ENCODE peak calls at places on chromosome 21, in six cellular contexts. D is CD4-positive, CD25-positive, alpha-beta regulatory T cell; Z is activated naive CD8-positive, alpha-beta T cell treated with anti-CD3 and anti-CD28 coated beads for 36 hours; T is Kasumi-1; J is dorsolateral prefrontal cortex; V is activated T-cell treated with anti-CD3 and anti-CD28 coated beads, Interleukin-2, amount 50 U/mL, for 72 hours. Q is an unnamed sample.
A peak's percentile ranks its signal among the peaks of the same experiment; 100 is the strongest.

GRCh38 chr21:45592208-45592619 is 50.0 kb upstream of the SLC19A1 start:
- DNase-seq in D (peak; percentile 86), Z (peak; percentile 77), T (no peak), J (peak; percentile 3), V (peak; percentile 83), Q (no peak)

GRCh38 chr21:41388259-41388658 is 26.4 kb downstream of the MX2 start:
- DNase-seq in D (no peak), Z (no peak), T (no peak), J (no peak), V (no peak), Q (no peak)

GRCh38 chr21:34771512-34772028 is 102.8 kb downstream of the CLIC6 start:
- DNase-seq in D (no peak), Z (no peak), T (no peak), J (no peak), V (no peak), Q (peak; percentile 58)

GRCh38 chr21:16422702-16423101 is 692.9 kb downstream of the USP25 start:
- DNase-seq in D (no peak), Z (no peak), T (no peak), J (no peak), V (no peak), Q (no peak)

GRCh38 chr21:40707271-40707670 is 139.7 kb downstream of the DSCAM start:
- DNase-seq in D (no peak), Z (no peak), T (no peak), J (no peak), V (no peak), Q (no peak)

GRCh38 chr21:44416193-44416592 is 39.1 kb upstream of the LRRC3 start:
- DNase-seq in D (no peak), Z (no peak), T (no peak), J (peak; percentile 14), V (no peak), Q (no peak)

GRCh38 chr21:43209575-43210453 is 41.0 kb downstream of the CRYAA start:
- DNase-seq in D (no peak), Z (no peak), T (no peak), J (no peak), V (no peak), Q (no peak)

GRCh38 chr21:46355161-46356004 is 31.4 kb downstream of the PCNT start:
- DNase-seq in D (no peak), Z (peak; percentile 40), T (no peak), J (no peak), V (no peak), Q (no peak)

GRCh38 chr21:45579383-45580180 is 37.3 kb upstream of the SLC19A1 start:
- DNase-seq in D (no peak), Z (no peak), T (no peak), J (peak; percentile 23), V (no peak), Q (no peak)

GRCh38 chr21:26769613-26770188 is 75.5 kb downstream of the ADAMTS1 start:
- DNase-seq in D (no peak), Z (no peak), T (peak; percentile 54), J (no peak), V (no peak), Q (peak; percentile 67)

GRCh38 chr21:42117229-42118048 is 46.3 kb downstream of the UMODL1 start:
- DNase-seq in D (peak; percentile 72), Z (peak; percentile 70), T (peak; percentile 78), J (peak; percentile 75), V (peak; percentile 77), Q (peak; percentile 54)

GRCh38 chr21:44047996-44048560 is 36.0 kb downstream of the TRAPPC10 start:
- DNase-seq in D (no peak), Z (no peak), T (no peak), J (no peak), V (no peak), Q (no peak)

GRCh38 chr21:38806942-38807284 is 1.2 kb downstream of the ETS2 start:
- DNase-seq in D (peak; percentile 9), Z (no peak), T (no peak), J (no peak), V (peak; percentile 34), Q (no peak)

Q was measured in HCEC 1CT.